ENCODE peak calls at places on chromosomes 12 and 14, in nine cellular contexts. X is mucosa of gallbladder, I is NCI-H187, E is ecto neural progenitor cell, C is AG08395, N is fibroblast of lung, P is esophagus muscularis mucosa, V is GM04504, A is hypothalamus. R is an unnamed sample.

GRCh38 chr14:71529855-71530254 is 402.4 kb upstream of the RGS6 start:
- DNase-seq in X (peak), I (no peak), E (no peak), C (peak), N (peak), P (no peak), V (no peak), A (no peak), R (peak)

GRCh38 chr14:102898776-102899515 is 23.5 kb upstream of the AMN start:
- DNase-seq in X (no peak), I (peak), E (no peak), C (no peak), N (no peak), P (no peak), V (no peak), A (no peak), R (no peak)

GRCh38 chr12:546920-547845 is 87.4 kb downstream of the B4GALNT3 start:
- DNase-seq in X (peak), I (peak), E (peak), C (peak), N (peak), P (no peak), V (no peak), A (peak), R (peak)

GRCh38 chr14:23514009-23514962 is 37.3 kb downstream of the ZFHX2 start:
- DNase-seq in X (no peak), I (no peak), E (no peak), C (no peak), N (no peak), P (no peak), V (no peak), A (no peak), R (peak)

GRCh38 chr14:92638904-92639303 is 109.5 kb downstream of the LGMN start:
- DNase-seq in X (no peak), I (no peak), E (no peak), C (no peak), N (no peak), P (no peak), V (no peak), A (no peak), R (no peak)

GRCh38 chr14:100862277-100862676 is 36.4 kb downstream of the MEG3 start:
- DNase-seq in X (no peak), I (no peak), E (no peak), C (peak), N (peak), P (no peak), V (no peak), A (no peak), R (peak)

GRCh38 chr14:85535916-85536834 is 6.2 kb downstream of the FLRT2 start:
- DNase-seq in X (no peak), I (no peak), E (no peak), C (peak), N (peak), P (no peak), V (peak), A (no peak), R (peak)

GRCh38 chr14:51783765-51784164 is 76.6 kb upstream of the GNG2 start:
- DNase-seq in X (no peak), I (no peak), E (no peak), C (peak), N (peak), P (no peak), V (peak), A (no peak), R (no peak)

GRCh38 chr14:89214221-89214965 is 202.6 kb downstream of the FOXN3 start:
- DNase-seq in X (peak), I (no peak), E (peak), C (no peak), N (peak), P (no peak), V (no peak), A (no peak), R (peak)

GRCh38 chr12:48853228-48853688 is 1.3 kb upstream of the DDX23 start:
- DNase-seq in X (peak), I (peak), E (peak), C (peak), N (peak), P (peak), V (peak), A (peak), R (peak)

GRCh38 chr12:26773313-26774104 is 59.5 kb downstream of the ITPR2 start:
- DNase-seq in X (no peak), I (no peak), E (no peak), C (no peak), N (no peak), P (no peak), V (no peak), A (no peak), R (no peak)

GRCh38 chr12:79886917-79887519 is 47.9 kb downstream of the PPP1R12A start:
- DNase-seq in X (no peak), I (peak), E (no peak), C (peak), N (peak), P (no peak), V (peak), A (no peak), R (no peak)

GRCh38 chr14:51224551-51224950 is 15.5 kb upstream of the TMX1 start:
- DNase-seq in X (no peak), I (no peak), E (no peak), C (no peak), N (no peak), P (no peak), V (no peak), A (no peak), R (peak)

GRCh38 chr12:121365416-121366062 is 13.3 kb upstream of the ANAPC5 start:
- DNase-seq in X (no peak), I (no peak), E (no peak), C (peak), N (no peak), P (no peak), V (no peak), A (no peak), R (no peak)

GRCh38 chr12:6960291-6961277 is 9.4 kb downstream of the PTPN6 start:
- DNase-seq in X (no peak), I (no peak), E (peak), C (peak), N (peak), P (no peak), V (no peak), A (no peak), R (no peak)

GRCh38 chr14:75334191-75335051 is 55.8 kb downstream of the FOS start:
- DNase-seq in X (peak), I (no peak), E (no peak), C (no peak), N (peak), P (no peak), V (no peak), A (no peak), R (no peak)

GRCh38 chr12:9763025-9763424 is 2.3 kb upstream of the CD69 start:
- DNase-seq in X (no peak), I (no peak), E (no peak), C (no peak), N (no peak), P (no peak), V (no peak), A (no peak), R (no peak)

GRCh38 chr12:91954326-91954725 is 191.3 kb downstream of the BTG1 start:
- DNase-seq in X (no peak), I (no peak), E (no peak), C (no peak), N (no peak), P (no peak), V (no peak), A (no peak), R (no peak)

GRCh38 chr12:108594960-108595710 is 2.7 kb downstream of the TMEM119 start:
- DNase-seq in X (no peak), I (no peak), E (no peak), C (no peak), N (no peak), P (no peak), V (no peak), A (no peak), R (no peak)

GRCh38 chr14:68665116-68665515 is 127.8 kb downstream of the ZFP36L1 start:
- DNase-seq in X (no peak), I (no peak), E (peak), C (no peak), N (peak), P (no peak), V (no peak), A (no peak), R (no peak)

GRCh38 chr12:127964717-127965116 is 302.3 kb upstream of the TMEM132C start:
- DNase-seq in X (no peak), I (no peak), E (no peak), C (peak), N (no peak), P (no peak), V (no peak), A (no peak), R (peak)

GRCh38 chr14:32374155-32374554 is 45.1 kb downstream of the AKAP6 start:
- DNase-seq in X (no peak), I (no peak), E (no peak), C (no peak), N (no peak), P (no peak), V (no peak), A (no peak), R (no peak)

GRCh38 chr14:55454264-55455151 is 14.1 kb upstream of the TBPL2 start:
- DNase-seq in X (peak), I (peak), E (no peak), C (peak), N (peak), P (peak), V (no peak), A (no peak), R (peak)

GRCh38 chr14:94697773-94698556 is 71.9 kb downstream of the GSC start:
- DNase-seq in X (no peak), I (no peak), E (no peak), C (no peak), N (no peak), P (no peak), V (no peak), A (no peak), R (no peak)

GRCh38 chr14:39302124-39302810 is 68.6 kb downstream of the MIA2 start:
- DNase-seq in X (no peak), I (no peak), E (no peak), C (no peak), N (no peak), P (no peak), V (no peak), A (no peak), R (no peak)

GRCh38 chr14:82641050-82641540 is 1107.4 kb upstream of the SEL1L start:
- DNase-seq in X (no peak), I (no peak), E (no peak), C (no peak), N (peak), P (no peak), V (no peak), A (no peak), R (no peak)

GRCh38 chr12:90043264-90043663 is 334.6 kb upstream of the ATP2B1 start:
- DNase-seq in X (no peak), I (no peak), E (no peak), C (peak), N (no peak), P (no peak), V (no peak), A (no peak), R (no peak)

GRCh38 chr14:59787045-59787674 is 83.4 kb downstream of the RTN1 start:
- DNase-seq in X (no peak), I (no peak), E (no peak), C (no peak), N (no peak), P (no peak), V (no peak), A (no peak), R (peak)

GRCh38 chr12:78966062-78966461 is 101.5 kb downstream of the SYT1 start:
- DNase-seq in X (no peak), I (no peak), E (no peak), C (no peak), N (no peak), P (no peak), V (no peak), A (no peak), R (no peak)

GRCh38 chr14:22552001-22552826 is 36.8 kb downstream of the DAD1 start:
- DNase-seq in X (no peak), I (no peak), E (no peak), C (no peak), N (no peak), P (no peak), V (no peak), A (no peak), R (no peak)

GRCh38 chr14:74988131-74988530 is 14.6 kb upstream of the EIF2B2 start:
- DNase-seq in X (no peak), I (no peak), E (no peak), C (peak), N (no peak), P (no peak), V (no peak), A (no peak), R (no peak)

GRCh38 chr12:57329219-57329618 is 78.2 kb upstream of the STAC3 start:
- DNase-seq in X (no peak), I (no peak), E (no peak), C (no peak), N (no peak), P (no peak), V (no peak), A (no peak), R (no peak)

GRCh38 chr12:117882181-117882580 is 86.6 kb downstream of the KSR2 start:
- DNase-seq in X (no peak), I (no peak), E (no peak), C (no peak), N (no peak), P (no peak), V (no peak), A (no peak), R (no peak)

GRCh38 chr14:37973031-37973908 is 234.4 kb upstream of the SSTR1 start:
- DNase-seq in X (no peak), I (no peak), E (no peak), C (peak), N (no peak), P (no peak), V (no peak), A (no peak), R (no peak)

GRCh38 chr12:25056486-25057130 is 107.7 kb upstream of the BCAT1 start:
- DNase-seq in X (no peak), I (no peak), E (no peak), C (no peak), N (no peak), P (no peak), V (no peak), A (no peak), R (no peak)

GRCh38 chr12:53820503-53820902 is 68.7 kb upstream of the CISTR start:
- DNase-seq in X (no peak), I (no peak), E (no peak), C (peak), N (peak), P (no peak), V (peak), A (no peak), R (peak)

GRCh38 chr14:64422753-64423152 is 34.6 kb downstream of the MTHFD1 start:
- DNase-seq in X (no peak), I (no peak), E (no peak), C (no peak), N (no peak), P (no peak), V (no peak), A (no peak), R (no peak)

GRCh38 chr14:66056926-66057552 is 429.1 kb upstream of the CCDC196 start:
- DNase-seq in X (no peak), I (no peak), E (no peak), C (no peak), N (no peak), P (no peak), V (no peak), A (no peak), R (no peak)

GRCh38 chr12:108643941-108644742 is 10.4 kb upstream of the SELPLG start:
- DNase-seq in X (no peak), I (no peak), E (no peak), C (peak), N (peak), P (no peak), V (no peak), A (no peak), R (peak)

R was measured in MG63.